ENCODE peak calls at places on chromosomes 13 and 19, in four cellular contexts. One of them, this sample, is unnamed.

GRCh38 chr19:53868892-53869804 is 1.5 kb downstream of the MYADM start:
- DNase-seq in LNCaP clone FGC: peak; percentile 89
- DNase-seq in NAMALWA: peak; percentile 88
- DNase-seq in GM23248: peak; percentile 93
- DNase-seq in this sample: peak; percentile 95

GRCh38 chr19:5485286-5485636 is 30.0 kb downstream of the ZNRF4 start:
- DNase-seq in LNCaP clone FGC: no peak
- DNase-seq in NAMALWA: no peak
- DNase-seq in GM23248: no peak
- DNase-seq in this sample: no peak

GRCh38 chr13:92103673-92104296 is 705.4 kb downstream of the GPC5 start:
- DNase-seq in LNCaP clone FGC: peak; percentile 18
- DNase-seq in GM23248: no peak
- DNase-seq in NAMALWA: no peak
- DNase-seq in this sample: no peak

GRCh38 chr19:15452111-15453047 is 2.6 kb upstream of the WIZ start:
- DNase-seq in LNCaP clone FGC: no peak
- DNase-seq in GM23248: peak; percentile 88
- DNase-seq in NAMALWA: peak; percentile 81
- DNase-seq in this sample: peak; percentile 45

GRCh38 chr13:45817833-45818232 is 33.7 kb downstream of the SIAH3 start:
- DNase-seq in LNCaP clone FGC: no peak
- DNase-seq in GM23248: no peak
- DNase-seq in NAMALWA: no peak
- DNase-seq in this sample: peak; percentile 42

GRCh38 chr13:97962887-97963286 is 9.4 kb downstream of the IPO5 start:
- DNase-seq in GM23248: no peak
- DNase-seq in LNCaP clone FGC: no peak
- DNase-seq in NAMALWA: no peak
- DNase-seq in this sample: no peak

GRCh38 chr13:26867451-26868067 is 107.0 kb upstream of the GPR12 start:
- DNase-seq in GM23248: peak; percentile 40
- DNase-seq in NAMALWA: peak; percentile 7
- DNase-seq in LNCaP clone FGC: no peak
- DNase-seq in this sample: peak; percentile 40

GRCh38 chr19:54803410-54803809 is at the start of gene KIR2DL4:
- DNase-seq in GM23248: no peak
- DNase-seq in NAMALWA: no peak
- DNase-seq in LNCaP clone FGC: no peak
- DNase-seq in this sample: peak; percentile 17

GRCh38 chr13:113960276-113960948 is 13.5 kb downstream of the C13orf46 start:
- DNase-seq in NAMALWA: no peak
- DNase-seq in LNCaP clone FGC: no peak
- DNase-seq in GM23248: no peak
- DNase-seq in this sample: no peak

GRCh38 chr19:51726049-51726448 is 2.3 kb upstream of the HAS1 start:
- DNase-seq in GM23248: peak; percentile 87
- DNase-seq in NAMALWA: no peak
- DNase-seq in LNCaP clone FGC: no peak
- DNase-seq in this sample: no peak

GRCh38 chr13:42992585-42993122 is 613 bp upstream of the EPSTI1 start:
- DNase-seq in GM23248: no peak
- DNase-seq in LNCaP clone FGC: no peak
- DNase-seq in NAMALWA: peak; percentile 68
- DNase-seq in this sample: no peak

GRCh38 chr13:33105387-33106005 is 89.3 kb downstream of the KL start:
- DNase-seq in LNCaP clone FGC: no peak
- DNase-seq in GM23248: no peak
- DNase-seq in NAMALWA: peak; percentile 27
- DNase-seq in this sample: no peak

GRCh38 chr13:39676315-39676876 is 20.9 kb downstream of the COG6 start:
- DNase-seq in LNCaP clone FGC: peak; percentile 30
- DNase-seq in GM23248: peak; percentile 66
- DNase-seq in NAMALWA: peak; percentile 75
- DNase-seq in this sample: peak; percentile 66

GRCh38 chr13:113970810-113971470 is 2.9 kb downstream of the C13orf46 start:
- DNase-seq in LNCaP clone FGC: peak; percentile 99
- DNase-seq in NAMALWA: no peak
- DNase-seq in GM23248: peak; percentile 35
- DNase-seq in this sample: no peak

GRCh38 chr13:26811636-26812035 is 51.0 kb upstream of the GPR12 start:
- DNase-seq in GM23248: no peak
- DNase-seq in LNCaP clone FGC: no peak
- DNase-seq in NAMALWA: no peak
- DNase-seq in this sample: no peak

GRCh38 chr13:97091202-97091601 is 96.9 kb upstream of the OXGR1 start:
- DNase-seq in NAMALWA: no peak
- DNase-seq in GM23248: no peak
- DNase-seq in LNCaP clone FGC: no peak
- DNase-seq in this sample: no peak

GRCh38 chr13:42119875-42120274 is 71.4 kb downstream of the DGKH start:
- DNase-seq in GM23248: no peak
- DNase-seq in LNCaP clone FGC: no peak
- DNase-seq in NAMALWA: no peak
- DNase-seq in this sample: no peak

GRCh38 chr13:35697281-35697680 is 220.8 kb upstream of the MAB21L1 start:
- DNase-seq in LNCaP clone FGC: no peak
- DNase-seq in NAMALWA: no peak
- DNase-seq in GM23248: peak; percentile 44
- DNase-seq in this sample: no peak

GRCh38 chr19:17873661-17874422 is 2.1 kb downstream of the SLC5A5 start:
- DNase-seq in LNCaP clone FGC: no peak
- DNase-seq in NAMALWA: peak; percentile 82
- DNase-seq in GM23248: peak; percentile 69
- DNase-seq in this sample: peak; percentile 39

This sample was measured in NB4.